ENCODE peak calls at places on chromosomes 12 and 14, in seven cellular contexts. C is substantia nigra; N is uterus; T is Caki2; Y is kidney glomerular epithelial cell; D is CD8-positive, alpha-beta memory T cell; P is mucosa of gallbladder. S is an unnamed sample.

GRCh38 chr12:47383942-47384341 is 304.2 kb upstream of the AMIGO2 start:
- DNase-seq in C (no peak), N (no peak), T (no peak), Y (peak), D (no peak), P (no peak), S (peak)

GRCh38 chr12:3203713-3204112 is 126.5 kb downstream of the TSPAN9 start:
- DNase-seq in C (no peak), N (no peak), T (no peak), Y (no peak), D (no peak), P (no peak), S (peak)

GRCh38 chr14:67167420-67168109 is 21.7 kb upstream of the GARIN2 start:
- DNase-seq in C (no peak), N (no peak), T (peak), Y (peak), D (no peak), P (no peak), S (no peak)

GRCh38 chr14:68619805-68620574 is 172.9 kb downstream of the ZFP36L1 start:
- DNase-seq in C (no peak), N (peak), T (peak), Y (no peak), D (no peak), P (no peak), S (no peak)

GRCh38 chr12:104827587-104827986 is 130.5 kb downstream of the SLC41A2 start:
- DNase-seq in C (no peak), N (no peak), T (no peak), Y (no peak), D (no peak), P (no peak), S (no peak)

GRCh38 chr12:6896846-6897435 is 7.7 kb upstream of the LRRC23 start:
- DNase-seq in C (no peak), N (no peak), T (no peak), Y (no peak), D (no peak), P (no peak), S (no peak)

GRCh38 chr12:130846386-130846785 is 7.3 kb upstream of the STX2 start:
- DNase-seq in C (no peak), N (no peak), T (no peak), Y (no peak), D (no peak), P (no peak), S (no peak)

GRCh38 chr12:105355752-105356151 is 25.3 kb downstream of the C12orf75 start:
- DNase-seq in C (no peak), N (no peak), T (no peak), Y (peak), D (no peak), P (no peak), S (peak)

GRCh38 chr14:28461379-28461778 is 305.2 kb upstream of the FOXG1 start:
- DNase-seq in C (no peak), N (no peak), T (no peak), Y (no peak), D (no peak), P (no peak), S (peak)

GRCh38 chr12:82486524-82487235 is 128.4 kb downstream of the METTL25 start:
- DNase-seq in C (no peak), N (no peak), T (no peak), Y (no peak), D (no peak), P (no peak), S (peak)

GRCh38 chr12:93736640-93737178 is 59.5 kb downstream of the CRADD start:
- DNase-seq in C (no peak), N (no peak), T (no peak), Y (no peak), D (no peak), P (no peak), S (no peak)

GRCh38 chr12:96465896-96466295 is 23.5 kb upstream of the CFAP54 start:
- DNase-seq in C (no peak), N (no peak), T (no peak), Y (no peak), D (no peak), P (no peak), S (no peak)

GRCh38 chr14:51419685-51420084 is 179.6 kb downstream of the TMX1 start:
- DNase-seq in C (no peak), N (no peak), T (no peak), Y (no peak), D (peak), P (no peak), S (no peak)

GRCh38 chr12:130097798-130098255 is 64.4 kb upstream of the FZD10 start:
- DNase-seq in C (no peak), N (no peak), T (no peak), Y (no peak), D (no peak), P (no peak), S (peak)

GRCh38 chr14:95270203-95270602 is 49.5 kb downstream of the CLMN start:
- DNase-seq in C (no peak), N (no peak), T (no peak), Y (no peak), D (no peak), P (no peak), S (no peak)

GRCh38 chr14:94054936-94055335 is 26.1 kb downstream of the DDX24 start:
- DNase-seq in C (no peak), N (no peak), T (no peak), Y (no peak), D (no peak), P (no peak), S (no peak)

S was measured in mammary epithelial cell.